ENCODE peak calls at places on chromosome 19, in nine cellular contexts. Y, F, P, E, D, B, K, Q and O are unnamed samples.
A peak's percentile ranks its signal among the peaks of the same experiment; 100 is the strongest.

GRCh38 chr19:3275068-3275582 is 50.7 kb downstream of the CELF5 start:
- DNase-seq in Y (peak; percentile 44), F (no peak), P (no peak), E (no peak), D (no peak), B (no peak), K (peak; percentile 34), Q (no peak), O (no peak)

GRCh38 chr19:35027851-35028599 is 2.2 kb upstream of the SCN1B start:
- DNase-seq in Y (no peak), F (no peak), P (no peak), E (no peak), D (no peak), B (no peak), K (no peak), Q (no peak), O (peak; percentile 87)

GRCh38 chr19:46043519-46043918 is 2.7 kb upstream of the IGFL4 start:
- DNase-seq in Y (no peak), F (no peak), P (no peak), E (no peak), D (no peak), B (no peak), K (no peak), Q (no peak), O (no peak)

GRCh38 chr19:30046522-30046921 is 104.5 kb downstream of the URI1 start:
- DNase-seq in Y (no peak), F (no peak), P (no peak), E (no peak), D (no peak), B (no peak), K (no peak), Q (no peak), O (no peak)

GRCh38 chr19:56554272-56554869 is 12.9 kb upstream of the ZNF470 start:
- DNase-seq in Y (no peak), F (no peak), P (no peak), E (no peak), D (no peak), B (no peak), K (no peak), Q (no peak), O (no peak)

GRCh38 chr19:16896098-16896912 is 7.5 kb downstream of the F2RL3 start:
- DNase-seq in Y (no peak), F (no peak), P (no peak), E (no peak), D (no peak), B (no peak), K (no peak), Q (no peak), O (no peak)

GRCh38 chr19:8615813-8616596 is 5.5 kb upstream of the ADAMTS10 start:
- DNase-seq in Y (peak; percentile 48), F (no peak), P (no peak), E (no peak), D (no peak), B (no peak), K (peak; percentile 49), Q (peak; percentile 44), O (peak; percentile 42)

GRCh38 chr19:4909897-4910593 is 744 bp downstream of the UHRF1 start:
- DNase-seq in Y (peak; percentile 93), F (peak; percentile 97), P (peak; percentile 82), E (peak; percentile 85), D (peak; percentile 88), B (peak; percentile 79), K (peak; percentile 91), Q (peak; percentile 91), O (peak; percentile 93)

GRCh38 chr19:54339646-54340358 is 840 bp upstream of the LILRA4 start:
- DNase-seq in Y (no peak), F (no peak), P (peak; percentile 5), E (no peak), D (no peak), B (no peak), K (no peak), Q (no peak), O (no peak)

GRCh38 chr19:18785179-18786124 is 5.7 kb downstream of the COMP start:
- DNase-seq in Y (peak; percentile 65), F (no peak), P (no peak), E (peak; percentile 34), D (peak; percentile 72), B (peak; percentile 62), K (peak; percentile 56), Q (peak; percentile 52), O (no peak)

GRCh38 chr19:19185853-19186728 is 5.9 kb downstream of the BORCS8 start:
- DNase-seq in Y (peak; percentile 51), F (peak; percentile 47), P (peak; percentile 11), E (peak; percentile 16), D (no peak), B (no peak), K (peak; percentile 44), Q (peak; percentile 43), O (no peak)

GRCh38 chr19:6556480-6556879 is 25.7 kb downstream of the TNFSF9 start:
- DNase-seq in Y (no peak), F (no peak), P (no peak), E (no peak), D (no peak), B (no peak), K (no peak), Q (no peak), O (peak; percentile 29)

GRCh38 chr19:35655600-35655999 is 7.5 kb downstream of the COX6B1 start:
- DNase-seq in Y (no peak), F (no peak), P (no peak), E (no peak), D (no peak), B (no peak), K (no peak), Q (no peak), O (no peak)

GRCh38 chr19:33613601-33614000 is 8.2 kb upstream of the CHST8 start:
- DNase-seq in Y (no peak), F (no peak), P (no peak), E (no peak), D (no peak), B (no peak), K (no peak), Q (no peak), O (no peak)

GRCh38 chr19:13962738-13963602 is 10.7 kb downstream of the DCAF15 start:
- DNase-seq in Y (no peak), F (no peak), P (no peak), E (no peak), D (no peak), B (no peak), K (no peak), Q (no peak), O (no peak)

GRCh38 chr19:12450817-12451216 is 10.0 kb upstream of the ZNF443 start:
- DNase-seq in Y (no peak), F (no peak), P (no peak), E (no peak), D (no peak), B (no peak), K (no peak), Q (no peak), O (no peak)

GRCh38 chr19:2309734-2310362 is 1.9 kb upstream of the LINGO3 start:
- DNase-seq in Y (no peak), F (no peak), P (no peak), E (no peak), D (no peak), B (peak; percentile 31), K (no peak), Q (no peak), O (peak; percentile 92)

GRCh38 chr19:31223805-31224534 is 125.3 kb downstream of the TSHZ3 start:
- DNase-seq in Y (no peak), F (no peak), P (no peak), E (no peak), D (no peak), B (peak; percentile 19), K (no peak), Q (no peak), O (peak; percentile 46)